ENCODE peak calls at places on chromosomes 7 and 10, in five cellular contexts. N, O, E, Y and W are unnamed samples.
A peak's percentile ranks its signal among the peaks of the same experiment; 100 is the strongest.

GRCh38 chr10:24463683-24464426 is 254.9 kb downstream of the KIAA1217 start:
- DNase-seq in E (no peak), N (peak; percentile 92), O (peak; percentile 67), Y (no peak), W (peak; percentile 47)

GRCh38 chr10:104085801-104086400 is at the start of gene COL17A1:
- DNase-seq in Y (no peak), N (no peak), O (peak; percentile 32), E (no peak), W (no peak)

GRCh38 chr10:125260260-125260659 is 99.9 kb upstream of the CTBP2 start:
- DNase-seq in Y (no peak), O (no peak), N (no peak), E (no peak), W (no peak)

GRCh38 chr10:103849880-103850571 is 5.3 kb downstream of the SH3PXD2A start:
- DNase-seq in Y (no peak), O (no peak), N (peak; percentile 86), E (no peak), W (no peak)

GRCh38 chr10:62231371-62231770 is 37.3 kb downstream of the RTKN2 start:
- DNase-seq in O (no peak), N (peak; percentile 96), Y (no peak), E (no peak), W (no peak)

GRCh38 chr7:130841416-130841815 is 107.4 kb upstream of the KLF14 start:
- DNase-seq in E (no peak), Y (no peak), N (no peak), O (no peak), W (no peak)

GRCh38 chr7:154720016-154720415 is 282.9 kb downstream of the PAXIP1 start:
- DNase-seq in N (no peak), E (no peak), Y (no peak), O (no peak), W (no peak)

GRCh38 chr10:27717851-27718250 is 27.8 kb downstream of the MKX start:
- DNase-seq in Y (no peak), O (no peak), E (no peak), N (no peak), W (no peak)

GRCh38 chr10:130982802-130983201 is 328.7 kb downstream of the TCERG1L start:
- DNase-seq in E (no peak), O (no peak), N (no peak), Y (no peak), W (no peak)

GRCh38 chr10:74177140-74177677 is 26.2 kb downstream of the ADK start:
- DNase-seq in O (peak; percentile 42), E (no peak), N (peak; percentile 29), Y (no peak), W (peak; percentile 40)

GRCh38 chr10:79454259-79454658 is 8.8 kb upstream of the ZCCHC24 start:
- DNase-seq in O (no peak), E (no peak), Y (no peak), N (peak; percentile 92), W (no peak)

GRCh38 chr7:42843209-42843800 is 68.6 kb downstream of the C7orf25 start:
- DNase-seq in N (peak; percentile 55), Y (no peak), E (no peak), O (peak; percentile 32), W (peak; percentile 26)

GRCh38 chr7:6284461-6285360 is 12.3 kb upstream of the CYTH3 start:
- DNase-seq in Y (no peak), N (no peak), E (no peak), O (no peak), W (no peak)

GRCh38 chr10:8639601-8640000 is 585.1 kb downstream of the GATA3 start:
- DNase-seq in E (no peak), N (no peak), O (no peak), Y (no peak), W (no peak)

GRCh38 chr10:68156373-68157185 is 47.3 kb downstream of the MYPN start:
- DNase-seq in Y (peak; percentile 35), O (peak; percentile 90), N (peak; percentile 87), E (no peak), W (peak; percentile 31)

GRCh38 chr10:24418532-24418931 is 209.6 kb downstream of the KIAA1217 start:
- DNase-seq in N (no peak), Y (no peak), E (no peak), O (no peak), W (no peak)

GRCh38 chr7:22561356-22561755 is 61.4 kb upstream of the STEAP1B start:
- DNase-seq in Y (no peak), O (peak; percentile 27), E (no peak), N (peak; percentile 99), W (no peak)

GRCh38 chr7:39910108-39910869 is 39.8 kb upstream of the CDK13 start:
- DNase-seq in Y (no peak), N (peak; percentile 37), O (no peak), E (no peak), W (no peak)

GRCh38 chr7:133633055-133633454 is 380.2 kb downstream of the EXOC4 start:
- DNase-seq in E (no peak), Y (no peak), N (peak; percentile 59), O (no peak), W (no peak)

GRCh38 chr7:66920769-66921395 is at the start of gene TMEM248:
- DNase-seq in E (peak; percentile 71), Y (peak; percentile 86), O (peak; percentile 92), N (peak; percentile 81), W (peak; percentile 90)

GRCh38 chr10:4254101-4254994 is 469.3 kb upstream of the KLF6 start:
- DNase-seq in Y (no peak), N (peak; percentile 90), E (no peak), O (no peak), W (no peak)

GRCh38 chr7:140230862-140231778 is 54.3 kb upstream of the KDM7A start:
- DNase-seq in E (peak; percentile 44), O (peak; percentile 91), Y (peak; percentile 66), N (peak; percentile 11), W (peak; percentile 51)

GRCh38 chr10:102850025-102850518 is 4.0 kb upstream of the BORCS7 start:
- DNase-seq in N (no peak), Y (no peak), E (no peak), O (no peak), W (no peak)

GRCh38 chr7:25995893-25996529 is 156.0 kb upstream of the NFE2L3 start:
- DNase-seq in N (no peak), E (no peak), Y (no peak), O (no peak), W (no peak)

GRCh38 chr7:23419160-23419559 is 51.1 kb downstream of the IGF2BP3 start:
- DNase-seq in E (no peak), Y (no peak), O (no peak), N (no peak), W (no peak)

GRCh38 chr7:41889472-41889871 is 186.6 kb upstream of the INHBA start:
- DNase-seq in O (no peak), Y (no peak), E (no peak), N (no peak), W (no peak)

GRCh38 chr10:45673074-45673628 is 579 bp upstream of the ZFAND4 start:
- DNase-seq in N (no peak), E (no peak), Y (peak; percentile 9), O (no peak), W (no peak)

GRCh38 chr10:5550250-5550545 is 25.4 kb downstream of the CALML3 start:
- DNase-seq in O (no peak), N (no peak), E (no peak), Y (no peak), W (no peak)

GRCh38 chr7:104894998-104895850 is 118.8 kb upstream of the KMT2E start:
- DNase-seq in O (no peak), E (no peak), Y (no peak), N (no peak), W (no peak)

GRCh38 chr7:11256501-11256900 is 282.8 kb downstream of the PHF14 start:
- DNase-seq in Y (no peak), N (no peak), E (no peak), O (no peak), W (no peak)

GRCh38 chr10:59793924-59794323 is 40.7 kb upstream of the MRLN start:
- DNase-seq in O (no peak), E (no peak), Y (no peak), N (peak; percentile 37), W (no peak)

DNA sequence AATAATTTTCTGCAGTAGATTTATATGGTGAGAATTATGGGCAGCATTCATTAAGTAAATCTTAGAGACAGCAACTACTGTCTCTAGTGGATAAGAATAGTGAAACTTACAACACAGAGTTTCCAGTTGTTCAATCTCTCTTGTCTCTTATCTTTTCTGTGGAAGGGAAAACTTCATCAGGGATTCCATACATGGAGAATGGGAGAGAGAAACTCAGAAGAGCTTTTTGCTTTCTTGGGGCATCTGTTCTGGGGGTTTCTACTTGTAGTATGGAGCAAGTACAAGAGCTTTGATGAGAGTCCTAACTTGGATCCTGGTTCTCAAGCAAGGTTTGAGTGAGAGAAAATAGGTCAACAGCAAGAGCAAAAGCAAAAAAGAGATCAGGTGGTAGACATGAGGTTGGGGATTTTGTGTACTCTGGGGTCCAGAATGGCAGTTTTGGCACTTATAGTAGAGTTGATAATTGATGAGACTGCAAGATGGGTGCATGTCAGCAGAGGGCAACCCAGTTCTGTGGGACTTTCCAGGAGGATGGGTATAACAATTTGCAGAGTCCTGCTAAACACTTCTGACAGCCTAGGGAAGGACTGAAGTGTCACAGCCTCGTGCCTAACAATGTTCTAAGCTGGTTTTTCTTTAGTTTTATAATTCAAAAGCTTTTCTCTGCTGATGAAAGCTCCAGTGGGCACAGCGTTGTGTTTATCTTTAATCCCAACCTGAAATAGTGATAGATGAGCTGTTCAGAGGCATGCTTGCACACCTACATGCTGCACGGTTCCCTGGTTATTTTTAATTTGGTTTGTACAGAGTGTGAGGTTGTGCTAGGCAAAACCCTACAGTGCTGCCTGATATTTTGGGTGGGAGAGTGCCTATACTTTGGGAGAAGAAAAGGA is 32.0 kb upstream of the STRIP2 start:
- DNase-seq in Y (no peak), N (no peak), O (no peak), E (no peak), W (peak; percentile 22)
- TF ChIP-seq CTCF in Y (peak; percentile 24), N (no peak), O (no peak), E (no peak), W (peak; percentile 23)

GRCh38 chr10:124249812-124250432 is 156.5 kb upstream of the CHST15 start:
- DNase-seq in E (no peak), N (no peak), O (no peak), Y (no peak), W (no peak)
- TF ChIP-seq CTCF in E (no peak), N (peak; percentile 6), O (no peak), Y (no peak), W (peak; percentile 29)

DNA sequence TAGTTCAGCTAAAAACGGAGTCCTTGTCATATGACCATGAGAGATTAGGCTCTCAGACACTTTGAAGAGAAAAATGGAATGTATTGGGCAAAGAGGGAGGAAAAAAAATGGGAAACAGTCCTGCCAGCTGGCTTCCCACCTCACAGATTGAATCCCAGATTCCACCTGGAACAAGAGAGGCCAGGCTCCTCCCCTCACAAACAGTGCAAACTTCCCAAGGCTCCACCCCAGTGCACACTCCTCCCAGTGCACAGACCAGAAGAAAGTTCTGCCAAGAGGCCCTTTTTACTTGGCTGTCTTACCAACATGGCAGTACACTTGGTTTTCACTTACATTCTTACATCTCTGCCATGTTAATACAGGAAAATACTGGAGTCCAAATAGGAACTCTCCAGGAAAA is 202.3 kb downstream of the AHR start:
- DNase-seq in E (no peak), N (no peak), Y (no peak), O (no peak), W (no peak)
- TF ChIP-seq CTCF in E (no peak), N (no peak), Y (no peak), O (no peak), W (no peak)

GRCh38 chr7:50628469-50629084 is 63.4 kb upstream of the DDC start:
- DNase-seq in O (no peak), E (no peak), Y (peak; percentile 54), N (no peak), W (no peak)
- TF ChIP-seq CTCF in O (no peak), E (peak; percentile 43), Y (no peak), N (no peak), W (no peak)